ENCODE peak calls at places on chromosomes 3 and 15, in nine cellular contexts. F is psoas muscle, E is GM20000, H is neural crest cell, K is GM13976, G is PC-9, P is IMR-90, J is AG04450, X is HFFc6. O is an unnamed sample.

GRCh38 chr3:78140866-78141658 is 1101.2 kb downstream of the ROBO2 start:
- DNase-seq in F (no peak), E (no peak), H (no peak), K (no peak), G (no peak), P (peak; percentile 76), J (peak; percentile 26), X (peak; percentile 40), O (no peak)

GRCh38 chr15:80999623-81000036 is 1.1 kb upstream of the TLNRD1 start:
- DNase-seq in F (no peak), E (peak; percentile 49), H (no peak), K (peak; percentile 41), G (peak; percentile 77), P (no peak), J (no peak), X (no peak), O (peak; percentile 59)

GRCh38 chr3:38524141-38524739 is 28.1 kb downstream of the EXOG start:
- DNase-seq in F (no peak), E (no peak), H (no peak), K (no peak), G (no peak), P (peak; percentile 77), J (no peak), X (peak; percentile 39), O (no peak)

GRCh38 chr3:127390365-127391025 is 102.6 kb upstream of the PRR20G start:
- DNase-seq in F (no peak), E (no peak), H (no peak), K (no peak), G (no peak), P (no peak), J (no peak), X (no peak), O (no peak)

GRCh38 chr3:22934973-22935372 is 268.2 kb upstream of the UBE2E2 start:
- DNase-seq in F (no peak), E (no peak), H (no peak), K (no peak), G (no peak), P (no peak), J (no peak), X (no peak), O (no peak)

GRCh38 chr3:14552041-14552648 is 12.0 kb upstream of the GRIP2 start:
- DNase-seq in F (no peak), E (no peak), H (no peak), K (no peak), G (no peak), P (no peak), J (no peak), X (no peak), O (no peak)

GRCh38 chr3:172038823-172039222 is 555 bp upstream of the FNDC3B start:
- DNase-seq in F (no peak), E (no peak), H (no peak), K (no peak), G (no peak), P (peak; percentile 49), J (no peak), X (no peak), O (no peak)

GRCh38 chr15:80093854-80094418 is 34.5 kb downstream of the ZFAND6 start:
- DNase-seq in F (no peak), E (no peak), H (no peak), K (no peak), G (no peak), P (no peak), J (no peak), X (no peak), O (no peak)

GRCh38 chr3:142019794-142020320 is 129.5 kb downstream of the TFDP2 start:
- DNase-seq in F (no peak), E (peak; percentile 34), H (no peak), K (peak; percentile 57), G (no peak), P (peak; percentile 41), J (no peak), X (peak; percentile 3), O (peak; percentile 65)

GRCh38 chr3:142026333-142026732 is 123.0 kb downstream of the TFDP2 start:
- DNase-seq in F (no peak), E (no peak), H (no peak), K (no peak), G (no peak), P (no peak), J (no peak), X (no peak), O (no peak)

GRCh38 chr3:142021127-142021526 is 128.2 kb downstream of the TFDP2 start:
- DNase-seq in F (no peak), E (no peak), H (no peak), K (no peak), G (no peak), P (no peak), J (no peak), X (no peak), O (no peak)

GRCh38 chr3:142027295-142027694 is 122.0 kb downstream of the TFDP2 start:
- DNase-seq in F (no peak), E (no peak), H (no peak), K (no peak), G (no peak), P (no peak), J (no peak), X (no peak), O (no peak)

GRCh38 chr3:142022381-142022780 is 127.0 kb downstream of the TFDP2 start:
- DNase-seq in F (no peak), E (peak; percentile 29), H (no peak), K (peak; percentile 47), G (no peak), P (no peak), J (no peak), X (peak; percentile 14), O (no peak)
- TF ChIP-seq CTCF in F (peak; percentile 18), E (peak; percentile 3), H (no peak), K (no peak), G (no peak), P (no peak), J (no peak), X (peak; percentile 37), O (peak; percentile 34)

GRCh38 chr15:51737538-51738305 is at the start of gene LYSMD2:
- DNase-seq in F (peak; percentile 86), E (peak; percentile 83), H (peak; percentile 47), K (peak; percentile 79), G (no peak), P (peak; percentile 36), J (no peak), X (no peak), O (peak; percentile 79)

GRCh38 chr15:51736646-51737537 is 563 bp downstream of the LYSMD2 start:
- DNase-seq in F (peak; percentile 44), E (peak; percentile 74), H (peak; percentile 36), K (peak; percentile 57), G (no peak), P (no peak), J (no peak), X (no peak), O (peak; percentile 72)

GRCh38 chr15:51735611-51736010 is 1.8 kb downstream of the LYSMD2 start:
- DNase-seq in F (no peak), E (no peak), H (no peak), K (no peak), G (no peak), P (no peak), J (no peak), X (no peak), O (no peak)

GRCh38 chr15:51736069-51736468 is 1.4 kb downstream of the LYSMD2 start:
- DNase-seq in F (no peak), E (peak; percentile 46), H (no peak), K (no peak), G (no peak), P (no peak), J (no peak), X (no peak), O (peak; percentile 59)

DNA sequence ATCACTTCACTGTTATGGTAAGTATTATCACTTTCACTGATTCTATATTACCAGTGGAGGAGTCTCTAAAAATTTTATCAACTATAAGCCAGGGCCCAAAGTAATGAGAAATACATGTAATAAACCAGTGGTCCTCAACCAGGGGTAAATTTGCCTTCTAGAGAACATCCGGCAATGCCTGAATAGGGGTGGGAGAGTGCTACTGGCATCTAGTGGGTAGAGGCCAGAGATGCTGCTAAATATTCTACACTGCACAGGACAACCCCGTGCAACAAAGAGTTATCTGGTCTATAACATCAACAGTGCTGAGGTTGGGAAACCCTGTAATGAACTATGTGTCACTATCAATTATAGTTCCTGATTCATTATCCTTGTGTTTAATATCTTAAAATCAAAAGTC is 2.2 kb downstream of the LYSMD2 start:
- DNase-seq in F (no peak), E (no peak), H (no peak), K (no peak), G (no peak), P (no peak), J (no peak), X (no peak), O (no peak)
- TF ChIP-seq CTCF in F (no peak), E (no peak), H (no peak), K (peak; percentile 33), G (no peak), P (no peak), J (no peak), X (peak; percentile 18), O (peak; percentile 53)

DNA sequence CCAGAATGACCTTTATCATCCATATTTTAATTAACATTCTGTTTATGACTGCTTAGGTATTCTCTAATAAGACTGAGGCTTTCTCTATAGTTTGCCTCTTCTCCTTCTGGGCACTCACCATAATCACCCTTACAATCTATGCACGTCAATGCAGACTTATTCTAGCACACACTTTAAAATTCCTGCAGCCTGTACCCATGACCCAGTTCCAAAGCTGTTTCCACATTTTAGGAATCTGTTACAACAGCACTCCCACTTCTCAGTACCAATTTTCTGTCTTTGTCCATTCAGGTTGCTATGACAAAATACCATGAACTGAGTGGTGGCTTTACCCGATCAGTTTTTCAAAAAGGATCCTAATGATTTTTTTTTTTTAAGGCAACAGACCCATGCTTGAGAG is 103.5 kb downstream of the SOX14 start:
- DNase-seq in F (no peak), E (no peak), H (no peak), K (no peak), G (no peak), P (no peak), J (no peak), X (no peak), O (no peak)
- TF ChIP-seq CTCF in F (no peak), E (no peak), H (no peak), K (no peak), G (no peak), P (no peak), J (no peak), X (no peak), O (no peak)

GRCh38 chr3:33062814-33063346 is 34.1 kb downstream of the GLB1 start:
- DNase-seq in F (no peak), E (no peak), H (no peak), K (no peak), G (no peak), P (no peak), J (no peak), X (no peak), O (no peak)

GRCh38 chr3:33063651-33064051 is 33.3 kb downstream of the GLB1 start:
- DNase-seq in F (no peak), E (no peak), H (no peak), K (no peak), G (no peak), P (peak; percentile 23), J (no peak), X (peak; percentile 67), O (no peak)

GRCh38 chr3:33061782-33062181 is 35.2 kb downstream of the GLB1 start:
- DNase-seq in F (no peak), E (no peak), H (no peak), K (no peak), G (no peak), P (peak; percentile 83), J (peak; percentile 30), X (peak; percentile 64), O (peak; percentile 34)

GRCh38 chr3:33067484-33067883 is 29.5 kb downstream of the GLB1 start:
- DNase-seq in F (no peak), E (no peak), H (no peak), K (no peak), G (peak; percentile 80), P (peak; percentile 81), J (no peak), X (peak; percentile 61), O (no peak)

DNA sequence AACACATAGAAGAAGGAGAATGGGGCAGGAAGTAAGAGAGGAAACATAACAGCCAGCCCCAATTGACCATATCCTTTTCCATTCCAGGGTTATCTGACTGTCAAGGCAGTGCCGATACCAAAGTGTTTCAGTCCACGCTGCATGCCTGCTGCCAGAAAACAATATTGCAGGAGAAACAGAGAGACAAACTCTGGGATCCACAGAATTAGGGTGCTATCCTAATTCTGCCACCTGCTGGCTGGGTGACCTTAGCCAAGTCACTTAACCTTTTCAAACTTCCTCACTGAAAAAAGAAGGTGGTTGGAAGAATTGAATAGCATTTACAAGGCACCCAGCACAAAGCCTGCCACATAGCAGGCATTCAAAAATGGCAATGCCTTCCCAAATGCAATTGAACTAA is 32.0 kb downstream of the GLB1 start:
- DNase-seq in F (no peak), E (no peak), H (no peak), K (no peak), G (no peak), P (no peak), J (no peak), X (no peak), O (no peak)
- TF ChIP-seq CTCF in F (no peak), E (no peak), H (no peak), K (peak; percentile 8), G (no peak), P (no peak), J (no peak), X (peak; percentile 45), O (peak; percentile 59)

O was measured in GM06990.